ENCODE peak calls at places on chromosomes 6 and 20, in four cellular contexts. H is endothelial cell of umbilical vein, P is heart right ventricle, V is fibroblast of lung. I is an unnamed sample.

GRCh38 chr20:48957053-48957481 is 35.6 kb downstream of the ARFGEF2 start:
- DNase-seq in H (peak; percentile 59), P (no peak), V (no peak), I (no peak)

GRCh38 chr6:149093643-149094042 is 223.9 kb upstream of the TAB2 start:
- DNase-seq in H (no peak), P (no peak), V (peak; percentile 81), I (peak; percentile 76)

GRCh38 chr6:35024601-35025054 is 116.5 kb downstream of the TCP11 start:
- DNase-seq in H (peak; percentile 92), P (peak; percentile 52), V (peak; percentile 70), I (peak; percentile 72)

GRCh38 chr6:125984311-125984710 is 2.0 kb upstream of the TRMT11 start:
- DNase-seq in H (no peak), P (no peak), V (peak; percentile 83), I (no peak)

GRCh38 chr6:10659697-10660348 is 34.6 kb downstream of the C6orf52 start:
- DNase-seq in H (no peak), P (peak; percentile 20), V (no peak), I (no peak)

GRCh38 chr6:125986956-125987617 is 747 bp downstream of the TRMT11 start:
- DNase-seq in H (no peak), P (no peak), V (peak; percentile 26), I (no peak)

GRCh38 chr6:160417550-160417949 is 69.4 kb downstream of the SLC22A3 start:
- DNase-seq in H (no peak), P (no peak), V (no peak), I (no peak)

GRCh38 chr6:139109558-139109957 is 25.3 kb upstream of the HECA start:
- DNase-seq in H (peak; percentile 16), P (peak; percentile 18), V (peak; percentile 19), I (no peak)

GRCh38 chr6:32131439-32131948 is 1.4 kb upstream of the FKBPL start:
- DNase-seq in H (no peak), P (no peak), V (no peak), I (no peak)

GRCh38 chr20:63711085-63711645 is 3.3 kb downstream of the ZGPAT start:
- DNase-seq in H (no peak), P (no peak), V (no peak), I (no peak)

GRCh38 chr6:163327936-163328335 is 86.6 kb upstream of the QKI start:
- DNase-seq in H (no peak), P (no peak), V (no peak), I (no peak)

GRCh38 chr20:55774628-55775027 is 230.7 kb downstream of the CBLN4 start:
- DNase-seq in H (no peak), P (no peak), V (no peak), I (no peak)

GRCh38 chr6:36977470-36977941 is 8.5 kb downstream of the MTCH1 start:
- DNase-seq in H (no peak), P (no peak), V (no peak), I (no peak)

GRCh38 chr6:107080036-107080435 is 35.3 kb downstream of the BEND3 start:
- DNase-seq in H (no peak), P (no peak), V (no peak), I (no peak)

GRCh38 chr20:62245911-62246280 is 7.6 kb downstream of the OSBPL2 start:
- DNase-seq in H (no peak), P (no peak), V (no peak), I (no peak)
- H3K4me3 ChIP-seq in H (no peak overlapping the region), P (no peak overlapping the region), V (no peak overlapping the region), I (no peak overlapping the region)

DNA sequence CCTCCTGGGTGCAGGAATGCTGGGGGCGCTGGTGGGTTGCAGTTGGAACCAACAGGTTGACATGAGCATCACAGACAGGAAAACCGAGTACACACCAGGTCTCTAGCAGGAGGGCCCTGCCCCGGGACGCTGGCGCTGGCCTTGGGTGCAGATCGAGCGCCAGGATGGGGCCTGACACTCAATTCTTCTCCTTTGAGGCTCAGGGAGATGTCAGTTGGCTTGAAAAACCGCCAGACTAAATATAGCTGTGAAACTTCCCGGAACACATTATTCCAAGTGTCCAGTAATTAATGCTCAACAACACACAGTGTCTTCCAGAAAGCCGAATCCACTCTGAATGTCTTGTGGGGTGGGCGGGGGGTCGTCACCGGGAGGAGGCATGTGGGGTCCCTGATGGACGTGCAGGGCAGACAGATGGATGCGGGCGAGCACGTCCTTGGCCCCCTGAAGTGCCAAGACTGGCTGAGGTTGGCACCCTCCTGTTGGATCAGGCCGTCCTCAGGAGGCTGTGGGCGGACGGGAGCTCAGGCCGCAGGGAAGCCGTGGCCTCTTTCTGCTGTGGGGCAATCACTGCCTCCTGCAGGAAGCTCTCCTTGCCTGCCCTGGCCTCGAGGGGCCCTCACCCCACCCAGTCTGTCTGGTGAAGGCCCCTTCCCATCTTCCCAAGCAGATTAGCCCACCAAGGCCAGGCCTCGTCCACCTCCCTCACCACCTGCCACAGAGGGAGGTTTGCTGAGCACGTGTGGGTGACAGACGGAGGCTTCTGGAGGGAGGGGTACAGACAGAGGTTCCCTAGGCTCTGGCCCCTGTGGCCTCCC is 19.4 kb upstream of the GATA5 start:
- DNase-seq in H (no peak), P (no peak), V (no peak), I (no peak)
- TF ChIP-seq CTCF in H (no peak), P (no peak), V (no peak), I (no peak)

GRCh38 chr20:58682656-58683055 is 9.9 kb upstream of the NPEPL1 start:
- DNase-seq in H (no peak), P (no peak), V (peak; percentile 81), I (no peak)
- H3K4me3 ChIP-seq in H (no peak overlapping the region), P (no peak overlapping the region), V (no peak overlapping the region), I (no peak overlapping the region)

DNA sequence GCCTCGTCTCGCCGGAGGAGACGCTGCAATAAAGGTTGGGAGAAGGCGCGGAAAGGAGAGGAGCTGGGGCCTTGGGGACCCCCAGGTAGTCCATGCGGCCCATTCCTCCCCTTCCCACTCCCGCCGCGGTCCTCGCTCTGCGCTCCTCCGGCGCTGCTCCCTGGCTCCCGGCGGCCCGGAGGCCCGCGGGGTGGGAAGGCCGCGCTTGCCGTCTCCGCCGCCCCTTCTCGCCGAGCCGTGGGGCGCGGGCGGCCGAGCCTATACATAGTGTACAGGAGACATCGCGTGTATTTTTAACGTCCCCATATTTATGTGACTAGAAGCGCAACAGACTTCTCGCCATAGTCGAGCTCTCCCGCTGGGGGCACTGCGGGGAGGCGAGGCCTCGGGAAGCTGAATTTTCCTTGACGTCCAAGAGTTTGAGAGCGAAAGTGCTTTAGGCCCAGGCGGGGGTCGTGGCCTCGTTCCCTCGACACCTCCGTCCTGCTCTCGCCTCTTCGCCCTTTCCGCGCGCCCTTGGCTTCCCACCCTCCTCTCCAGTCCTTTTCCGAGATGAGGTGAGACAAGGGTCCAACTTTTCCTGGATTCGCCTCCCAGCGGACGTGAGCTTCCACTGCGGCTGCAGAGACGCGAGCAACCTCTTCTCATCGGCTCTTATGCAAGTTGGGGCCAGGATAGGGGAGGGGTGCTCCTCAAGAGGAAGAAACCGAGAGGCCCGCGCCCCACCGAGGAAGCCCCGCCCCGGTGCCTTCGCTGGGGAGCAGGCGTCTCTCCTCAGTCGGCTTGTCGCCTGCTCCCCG is 29.0 kb downstream of the SLC12A5 start:
- DNase-seq in H (peak; percentile 56), P (peak; percentile 55), V (peak; percentile 35), I (no peak)
- TF ChIP-seq CTCF in H (peak; percentile 30), P (peak; percentile 46), V (peak; percentile 42), I (peak; percentile 37)

GRCh38 chr6:136038531-136038930 is 187.0 kb downstream of the PDE7B start:
- DNase-seq in H (no peak), P (no peak), V (no peak), I (no peak)
- H3K4me3 ChIP-seq in H (peak overlapping the region; percentile 53), P (peak overlapping the region; percentile 51), V (peak overlapping the region; percentile 69), I (peak overlapping the region; percentile 40)

GRCh38 chr6:16239090-16239797 is 857 bp downstream of the GMPR start:
- DNase-seq in H (peak; percentile 91), P (peak; percentile 75), V (peak; percentile 30), I (no peak)
- TF ChIP-seq CTCF in H (peak; percentile 50), P (peak; percentile 62), V (peak; percentile 13), I (peak; percentile 56)

GRCh38 chr20:35079472-35080347 is 12.9 kb downstream of the TRPC4AP start:
- DNase-seq in H (no peak), P (no peak), V (no peak), I (no peak)
- H3K4me3 ChIP-seq in H (no peak overlapping the region), P (no peak overlapping the region), V (no peak overlapping the region), I (no peak overlapping the region)

DNA sequence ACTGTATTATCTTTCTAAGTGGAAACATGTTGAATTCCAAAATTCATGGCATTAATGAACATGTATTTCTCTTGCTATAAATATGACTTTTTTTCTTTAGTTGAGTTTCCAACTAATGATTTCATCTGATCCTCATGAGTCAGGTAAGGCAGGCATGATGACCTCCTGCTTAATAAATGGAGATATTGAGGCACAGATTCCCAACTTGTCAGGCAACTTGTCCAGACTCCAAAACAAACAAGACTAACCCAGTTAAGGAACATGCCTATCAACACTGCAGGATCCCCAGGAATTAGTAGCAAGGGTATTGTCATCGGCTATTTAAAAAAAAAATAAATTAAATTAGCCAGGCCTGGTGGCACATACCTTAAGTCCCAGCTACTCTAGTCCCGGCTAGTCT is 121.3 kb upstream of the SALL4 start:
- DNase-seq in H (no peak), P (no peak), V (no peak), I (no peak)
- TF ChIP-seq CTCF in H (no peak), P (no peak), V (no peak), I (no peak)